ENCODE peak calls at places on chromosome 13, in four cellular contexts. One of them, this sample, is unnamed.

GRCh38 chr13:97879646-97880297 is 73.7 kb upstream of the IPO5 start:
- DNase-seq in NCI-H1105: no peak
- DNase-seq in activated T-cell treated with anti-CD3 and anti-CD28 coated beads, Interleukin-2, amount 50 U/mL, for 48 hours: no peak
- DNase-seq in heart left ventricle: no peak
- DNase-seq in this sample: no peak

GRCh38 chr13:30306762-30307193 is 573 bp downstream of the KATNAL1 start:
- DNase-seq in activated T-cell treated with anti-CD3 and anti-CD28 coated beads, Interleukin-2, amount 50 U/mL, for 48 hours: peak
- DNase-seq in heart left ventricle: peak
- DNase-seq in NCI-H1105: peak
- DNase-seq in this sample: peak

GRCh38 chr13:113982296-113982661 is 8.4 kb upstream of the C13orf46 start:
- DNase-seq in NCI-H1105: no peak
- DNase-seq in activated T-cell treated with anti-CD3 and anti-CD28 coated beads, Interleukin-2, amount 50 U/mL, for 48 hours: no peak
- DNase-seq in heart left ventricle: no peak
- DNase-seq in this sample: no peak

GRCh38 chr13:83622422-83622784 is 259.9 kb downstream of the SLITRK1 start:
- DNase-seq in activated T-cell treated with anti-CD3 and anti-CD28 coated beads, Interleukin-2, amount 50 U/mL, for 48 hours: no peak
- DNase-seq in NCI-H1105: no peak
- DNase-seq in heart left ventricle: no peak
- DNase-seq in this sample: no peak

GRCh38 chr13:59318320-59318930 is 845.3 kb downstream of the DIAPH3 start:
- DNase-seq in activated T-cell treated with anti-CD3 and anti-CD28 coated beads, Interleukin-2, amount 50 U/mL, for 48 hours: peak
- DNase-seq in heart left ventricle: peak
- DNase-seq in NCI-H1105: peak
- DNase-seq in this sample: peak

GRCh38 chr13:110166598-110166997 is 140.4 kb downstream of the COL4A1 start:
- DNase-seq in heart left ventricle: no peak
- DNase-seq in NCI-H1105: no peak
- DNase-seq in activated T-cell treated with anti-CD3 and anti-CD28 coated beads, Interleukin-2, amount 50 U/mL, for 48 hours: no peak
- DNase-seq in this sample: no peak

GRCh38 chr13:37942929-37943328 is 73.4 kb upstream of the TRPC4 start:
- DNase-seq in activated T-cell treated with anti-CD3 and anti-CD28 coated beads, Interleukin-2, amount 50 U/mL, for 48 hours: no peak
- DNase-seq in heart left ventricle: no peak
- DNase-seq in NCI-H1105: no peak
- DNase-seq in this sample: no peak

GRCh38 chr13:51619614-51620013 is 35.4 kb downstream of the WDFY2 start:
- DNase-seq in NCI-H1105: no peak
- DNase-seq in activated T-cell treated with anti-CD3 and anti-CD28 coated beads, Interleukin-2, amount 50 U/mL, for 48 hours: peak
- DNase-seq in heart left ventricle: no peak
- DNase-seq in this sample: no peak

GRCh38 chr13:109779876-109780516 is 6.4 kb downstream of the IRS2 start:
- DNase-seq in heart left ventricle: no peak
- DNase-seq in activated T-cell treated with anti-CD3 and anti-CD28 coated beads, Interleukin-2, amount 50 U/mL, for 48 hours: no peak
- DNase-seq in NCI-H1105: no peak
- DNase-seq in this sample: no peak

GRCh38 chr13:33489563-33489962 is 204.0 kb upstream of the STARD13 start:
- DNase-seq in activated T-cell treated with anti-CD3 and anti-CD28 coated beads, Interleukin-2, amount 50 U/mL, for 48 hours: no peak
- DNase-seq in NCI-H1105: no peak
- DNase-seq in heart left ventricle: no peak
- DNase-seq in this sample: no peak

GRCh38 chr13:38872693-38873092 is 117.9 kb downstream of the STOML3 start:
- DNase-seq in heart left ventricle: no peak
- DNase-seq in activated T-cell treated with anti-CD3 and anti-CD28 coated beads, Interleukin-2, amount 50 U/mL, for 48 hours: peak
- DNase-seq in NCI-H1105: peak
- DNase-seq in this sample: peak

GRCh38 chr13:111114362-111115050 is 604 bp upstream of the ARHGEF7 start:
- DNase-seq in activated T-cell treated with anti-CD3 and anti-CD28 coated beads, Interleukin-2, amount 50 U/mL, for 48 hours: peak
- DNase-seq in heart left ventricle: peak
- DNase-seq in NCI-H1105: peak
- DNase-seq in this sample: no peak

GRCh38 chr13:72507394-72508199 is 219.8 kb downstream of the MZT1 start:
- DNase-seq in heart left ventricle: no peak
- DNase-seq in activated T-cell treated with anti-CD3 and anti-CD28 coated beads, Interleukin-2, amount 50 U/mL, for 48 hours: no peak
- DNase-seq in NCI-H1105: no peak
- DNase-seq in this sample: no peak

GRCh38 chr13:33052446-33052845 is 36.2 kb downstream of the KL start:
- DNase-seq in NCI-H1105: no peak
- DNase-seq in heart left ventricle: no peak
- DNase-seq in activated T-cell treated with anti-CD3 and anti-CD28 coated beads, Interleukin-2, amount 50 U/mL, for 48 hours: no peak
- DNase-seq in this sample: no peak

GRCh38 chr13:40789275-40790231 is at the start of gene SLC25A15:
- DNase-seq in NCI-H1105: peak
- DNase-seq in activated T-cell treated with anti-CD3 and anti-CD28 coated beads, Interleukin-2, amount 50 U/mL, for 48 hours: peak
- DNase-seq in heart left ventricle: peak
- DNase-seq in this sample: peak

GRCh38 chr13:98875146-98875729 is 102.6 kb downstream of the DOCK9 start:
- DNase-seq in NCI-H1105: no peak
- DNase-seq in activated T-cell treated with anti-CD3 and anti-CD28 coated beads, Interleukin-2, amount 50 U/mL, for 48 hours: no peak
- DNase-seq in heart left ventricle: no peak
- DNase-seq in this sample: no peak

GRCh38 chr13:28624707-28625432 is 34.1 kb upstream of the POMP start:
- DNase-seq in activated T-cell treated with anti-CD3 and anti-CD28 coated beads, Interleukin-2, amount 50 U/mL, for 48 hours: no peak
- DNase-seq in heart left ventricle: no peak
- DNase-seq in NCI-H1105: no peak
- DNase-seq in this sample: no peak

GRCh38 chr13:30053904-30054303 is 203.5 kb upstream of the UBL3 start:
- DNase-seq in heart left ventricle: no peak
- DNase-seq in NCI-H1105: no peak
- DNase-seq in activated T-cell treated with anti-CD3 and anti-CD28 coated beads, Interleukin-2, amount 50 U/mL, for 48 hours: no peak
- DNase-seq in this sample: no peak

GRCh38 chr13:25214371-25215252 is 42.5 kb upstream of the AMER2 start:
- DNase-seq in activated T-cell treated with anti-CD3 and anti-CD28 coated beads, Interleukin-2, amount 50 U/mL, for 48 hours: no peak
- DNase-seq in heart left ventricle: no peak
- DNase-seq in NCI-H1105: no peak
- DNase-seq in this sample: no peak

GRCh38 chr13:60484865-60485264 is 87.8 kb downstream of the TDRD3 start:
- DNase-seq in activated T-cell treated with anti-CD3 and anti-CD28 coated beads, Interleukin-2, amount 50 U/mL, for 48 hours: no peak
- DNase-seq in NCI-H1105: no peak
- DNase-seq in heart left ventricle: no peak
- DNase-seq in this sample: no peak

GRCh38 chr13:60617863-60618733 is 221.1 kb downstream of the TDRD3 start:
- DNase-seq in activated T-cell treated with anti-CD3 and anti-CD28 coated beads, Interleukin-2, amount 50 U/mL, for 48 hours: no peak
- DNase-seq in NCI-H1105: no peak
- DNase-seq in heart left ventricle: no peak
- DNase-seq in this sample: no peak

GRCh38 chr13:114334305-114335053 is 20.2 kb downstream of the CHAMP1 start:
- DNase-seq in activated T-cell treated with anti-CD3 and anti-CD28 coated beads, Interleukin-2, amount 50 U/mL, for 48 hours: no peak
- DNase-seq in NCI-H1105: no peak
- DNase-seq in heart left ventricle: no peak
- DNase-seq in this sample: no peak

GRCh38 chr13:23805015-23805583 is 84.1 kb downstream of the MIPEP start:
- DNase-seq in activated T-cell treated with anti-CD3 and anti-CD28 coated beads, Interleukin-2, amount 50 U/mL, for 48 hours: no peak
- DNase-seq in heart left ventricle: no peak
- DNase-seq in NCI-H1105: no peak
- DNase-seq in this sample: no peak

GRCh38 chr13:23087884-23088283 is 92.9 kb upstream of the SGCG start:
- DNase-seq in NCI-H1105: no peak
- DNase-seq in heart left ventricle: no peak
- DNase-seq in activated T-cell treated with anti-CD3 and anti-CD28 coated beads, Interleukin-2, amount 50 U/mL, for 48 hours: peak
- DNase-seq in this sample: no peak

GRCh38 chr13:98214008-98214643 is 37.1 kb upstream of the RNF113B start:
- DNase-seq in activated T-cell treated with anti-CD3 and anti-CD28 coated beads, Interleukin-2, amount 50 U/mL, for 48 hours: no peak
- DNase-seq in NCI-H1105: no peak
- DNase-seq in heart left ventricle: peak
- DNase-seq in this sample: no peak

GRCh38 chr13:109945206-109945960 is 159.0 kb upstream of the IRS2 start:
- DNase-seq in activated T-cell treated with anti-CD3 and anti-CD28 coated beads, Interleukin-2, amount 50 U/mL, for 48 hours: no peak
- DNase-seq in heart left ventricle: no peak
- DNase-seq in NCI-H1105: no peak
- DNase-seq in this sample: no peak

GRCh38 chr13:52949744-52950143 is 78.9 kb upstream of the OLFM4 start:
- DNase-seq in NCI-H1105: no peak
- DNase-seq in heart left ventricle: no peak
- DNase-seq in activated T-cell treated with anti-CD3 and anti-CD28 coated beads, Interleukin-2, amount 50 U/mL, for 48 hours: no peak
- DNase-seq in this sample: no peak

GRCh38 chr13:27423333-27423732 is 1.1 kb upstream of the GTF3A start:
- DNase-seq in activated T-cell treated with anti-CD3 and anti-CD28 coated beads, Interleukin-2, amount 50 U/mL, for 48 hours: no peak
- DNase-seq in NCI-H1105: no peak
- DNase-seq in heart left ventricle: no peak
- DNase-seq in this sample: no peak

GRCh38 chr13:66809496-66809895 is 420.6 kb downstream of the PCDH9 start:
- DNase-seq in heart left ventricle: no peak
- DNase-seq in NCI-H1105: peak
- DNase-seq in activated T-cell treated with anti-CD3 and anti-CD28 coated beads, Interleukin-2, amount 50 U/mL, for 48 hours: no peak
- DNase-seq in this sample: no peak

GRCh38 chr13:93180376-93180966 is 46.1 kb upstream of the GPC6 start:
- DNase-seq in heart left ventricle: no peak
- DNase-seq in NCI-H1105: no peak
- DNase-seq in activated T-cell treated with anti-CD3 and anti-CD28 coated beads, Interleukin-2, amount 50 U/mL, for 48 hours: no peak
- DNase-seq in this sample: no peak

GRCh38 chr13:38954291-38954690 is 36.3 kb downstream of the STOML3 start:
- DNase-seq in heart left ventricle: no peak
- DNase-seq in activated T-cell treated with anti-CD3 and anti-CD28 coated beads, Interleukin-2, amount 50 U/mL, for 48 hours: no peak
- DNase-seq in NCI-H1105: no peak
- DNase-seq in this sample: no peak

GRCh38 chr13:84902243-84902642 is 897.0 kb downstream of the SLITRK6 start:
- DNase-seq in NCI-H1105: no peak
- DNase-seq in heart left ventricle: no peak
- DNase-seq in activated T-cell treated with anti-CD3 and anti-CD28 coated beads, Interleukin-2, amount 50 U/mL, for 48 hours: no peak
- DNase-seq in this sample: no peak